ENCODE peak calls at places on chromosomes 4 and X, in five cellular contexts. L is uterus, W is tibial nerve, M is endothelial cell, Y is Calu3. U is an unnamed sample.
A peak's percentile ranks its signal among the peaks of the same experiment; 100 is the strongest.

GRCh38 chrX:123740006-123740405 is 7.2 kb upstream of the THOC2 start:
- DNase-seq in L (no peak), W (no peak), M (no peak), Y (no peak), U (no peak)

GRCh38 chr4:113945906-113946305 is 33.5 kb downstream of the ARSJ start:
- DNase-seq in L (no peak), W (no peak), M (no peak), Y (no peak), U (no peak)

GRCh38 chrX:101395789-101396188 is 5.0 kb downstream of the RPL36A start:
- DNase-seq in L (no peak), W (no peak), M (no peak), Y (no peak), U (no peak)

GRCh38 chr4:170978990-170979389 is 834.2 kb upstream of the GALNTL6 start:
- DNase-seq in L (no peak), W (no peak), M (no peak), Y (no peak), U (no peak)

GRCh38 chr4:76539979-76540378 is 105.0 kb downstream of the SHROOM3 start:
- DNase-seq in L (no peak), W (no peak), M (no peak), Y (no peak), U (no peak)

GRCh38 chr4:176256921-176257320 is 12.1 kb downstream of the ASB5 start:
- DNase-seq in L (no peak), W (no peak), M (no peak), Y (no peak), U (no peak)

GRCh38 chrX:122582280-122582679 is 601.8 kb upstream of the GRIA3 start:
- DNase-seq in L (no peak), W (no peak), M (no peak), Y (no peak), U (no peak)

GRCh38 chr4:42708625-42709024 is 51.7 kb upstream of the ATP8A1 start:
- DNase-seq in L (no peak), W (no peak), M (no peak), Y (no peak), U (no peak)

GRCh38 chr4:148162554-148162953 is 279.7 kb downstream of the NR3C2 start:
- DNase-seq in L (no peak), W (no peak), M (no peak), Y (no peak), U (no peak)

GRCh38 chr4:6803246-6803645 is 20.7 kb downstream of the KIAA0232 start:
- DNase-seq in L (no peak), W (no peak), M (no peak), Y (no peak), U (no peak)

GRCh38 chr4:141133146-141134006 is at the start of gene RNF150:
- DNase-seq in L (peak; percentile 83), W (peak; percentile 85), M (peak; percentile 76), Y (peak; percentile 65), U (peak; percentile 54)

GRCh38 chrX:989959-990510 is 222.4 kb downstream of the CRLF2 start:
- DNase-seq in L (peak; percentile 82), W (peak; percentile 7), M (no peak), Y (no peak), U (no peak)

GRCh38 chrX:5458300-5458699 is 770.4 kb downstream of the NLGN4X start:
- DNase-seq in L (no peak), W (no peak), M (peak; percentile 3), Y (no peak), U (no peak)

GRCh38 chrX:107766470-107767140 is 9.0 kb downstream of the TSC22D3 start:
- DNase-seq in L (peak; percentile 71), W (peak; percentile 42), M (no peak), Y (no peak), U (no peak)

DNA sequence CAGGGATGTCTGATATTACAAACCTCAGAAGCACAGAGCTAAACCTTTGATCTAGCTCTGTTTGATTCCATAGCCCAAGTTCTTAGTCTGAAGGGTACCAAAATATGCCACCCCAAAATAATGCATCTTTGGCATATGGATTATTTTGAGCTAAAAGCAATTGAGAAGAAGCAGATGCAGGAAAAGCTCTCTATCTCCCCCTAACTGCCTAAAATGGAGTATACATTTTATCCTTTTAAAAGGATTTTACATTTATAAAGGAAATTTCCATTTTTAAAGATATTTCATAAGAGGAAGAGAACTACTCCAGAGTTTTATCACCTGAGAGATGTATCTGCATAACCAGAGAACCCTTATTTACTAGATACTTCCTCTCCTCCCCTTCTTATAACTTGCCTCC is 158.7 kb downstream of the ZNF674 start:
- DNase-seq in L (no peak), W (no peak), M (no peak), Y (no peak), U (no peak)
- TF ChIP-seq CTCF in L (no peak), W (no peak), M (no peak), Y (peak; percentile 27), U (no peak)

DNA sequence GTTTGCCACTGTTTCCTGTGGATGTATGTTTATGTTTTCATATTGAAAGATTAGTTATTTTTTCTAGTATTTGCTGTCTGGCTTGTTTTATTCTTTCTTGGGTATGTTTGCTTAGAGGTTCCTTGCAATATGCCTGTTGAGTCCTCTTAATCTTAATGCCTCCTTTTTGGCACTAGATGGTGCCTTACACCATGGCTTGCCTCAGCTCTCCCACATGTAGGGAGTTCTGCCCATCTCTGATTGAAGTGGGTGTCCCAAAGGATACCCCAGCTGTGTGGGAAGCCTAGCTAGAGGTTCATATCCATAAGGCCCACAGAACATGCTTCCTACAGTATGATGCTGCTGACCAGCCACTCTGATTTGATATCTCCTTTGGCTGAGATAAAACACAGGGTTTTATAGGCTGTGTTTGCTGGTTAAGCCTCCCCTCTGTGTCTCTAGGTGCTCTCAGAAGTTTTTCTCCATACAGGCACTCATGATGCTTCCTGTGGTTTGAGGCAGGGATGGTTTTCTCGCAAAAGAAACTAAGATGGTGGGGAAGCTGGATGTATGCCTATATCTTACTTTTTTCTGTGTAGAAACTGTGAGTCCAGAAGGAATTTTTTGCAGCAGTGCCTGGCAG is 162.4 kb downstream of the ASB9 start:
- DNase-seq in L (no peak), W (no peak), M (no peak), Y (peak; percentile 2), U (no peak)
- TF ChIP-seq CTCF in L (no peak), W (no peak), M (no peak), Y (peak; percentile 25), U (no peak)

GRCh38 chrX:137432609-137433008 is 133.3 kb upstream of the ZIC3 start:
- DNase-seq in L (no peak), W (no peak), M (peak; percentile 40), Y (no peak), U (no peak)
- TF ChIP-seq CTCF in L (no peak), W (no peak), M (peak; percentile 46), Y (no peak), U (peak; percentile 12)

DNA sequence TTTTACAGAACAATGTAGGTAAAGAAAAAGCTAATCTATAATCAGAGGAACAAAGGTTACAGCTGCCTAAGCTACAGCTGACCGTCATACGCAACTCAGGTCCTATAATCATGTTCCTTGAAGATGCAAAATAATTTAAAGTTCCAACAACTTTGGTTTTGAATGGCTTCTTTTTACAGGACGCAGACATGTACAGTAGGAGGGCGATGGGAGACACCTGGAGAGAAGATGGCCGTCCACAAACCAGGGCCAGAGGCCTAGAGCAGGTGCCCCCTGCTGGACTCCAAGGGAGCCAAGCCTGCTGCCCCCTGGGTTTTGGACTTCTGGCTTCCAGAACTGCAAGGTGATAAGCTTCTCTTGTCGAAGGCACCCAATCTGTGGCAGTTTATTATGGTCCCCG is 10.6 kb downstream of the HGFAC start:
- DNase-seq in L (no peak), W (no peak), M (no peak), Y (peak; percentile 50), U (no peak)
- TF ChIP-seq CTCF in L (no peak), W (no peak), M (peak; percentile 28), Y (peak; percentile 47), U (no peak)

DNA sequence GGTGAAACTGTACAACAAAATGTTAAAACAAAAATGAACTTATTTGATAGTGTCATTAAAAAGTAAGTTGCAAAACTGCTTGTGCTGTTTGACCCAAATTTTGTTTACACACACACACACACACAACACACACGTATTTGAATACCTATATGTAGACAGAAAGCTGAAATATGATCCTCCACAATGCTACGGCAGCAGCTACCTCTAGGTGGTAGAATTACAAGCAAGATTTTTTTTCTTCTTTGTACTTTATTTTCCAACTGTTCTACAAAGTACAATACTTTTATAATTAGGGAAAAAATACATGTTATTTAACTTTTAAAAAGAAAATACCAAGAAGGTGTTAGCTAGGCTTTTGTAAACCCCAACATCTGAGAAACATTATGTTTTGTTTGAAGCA is 1.2 kb downstream of the CYTL1 start:
- DNase-seq in L (no peak), W (no peak), M (no peak), Y (no peak), U (no peak)
- TF ChIP-seq CTCF in L (no peak), W (no peak), M (no peak), Y (no peak), U (no peak)

GRCh38 chr4:16597829-16598228 is 300.6 kb downstream of the LDB2 start:
- DNase-seq in L (no peak), W (no peak), M (peak; percentile 22), Y (no peak), U (no peak)
- TF ChIP-seq CTCF in L (no peak), W (no peak), M (no peak), Y (no peak), U (no peak)

GRCh38 chrX:133218329-133218728 is at the start of gene TFDP3:
- DNase-seq in L (no peak), W (no peak), M (no peak), Y (no peak), U (no peak)

GRCh38 chrX:133214316-133214715 is 3.8 kb downstream of the TFDP3 start:
- DNase-seq in L (no peak), W (no peak), M (no peak), Y (no peak), U (no peak)

GRCh38 chrX:133215017-133215416 is 3.1 kb downstream of the TFDP3 start:
- DNase-seq in L (no peak), W (no peak), M (no peak), Y (no peak), U (no peak)

GRCh38 chrX:133215747-133216146 is 2.4 kb downstream of the TFDP3 start:
- DNase-seq in L (no peak), W (no peak), M (peak; percentile 12), Y (peak; percentile 39), U (no peak)
- TF ChIP-seq CTCF in L (no peak), W (no peak), M (no peak), Y (peak; percentile 33), U (no peak)